ENCODE peak calls at places on chromosomes 3 and 15, in seven cellular contexts. G, F, Y, N, L, B and K are unnamed samples.

GRCh38 chr3:125437631-125438435 is 62.7 kb upstream of the ZNF148 start:
- DNase-seq in G (peak; percentile 44), Y (peak; percentile 31), B (peak; percentile 71), L (peak; percentile 56), N (peak; percentile 63), F (peak; percentile 70), K (peak; percentile 64)

GRCh38 chr15:55403531-55403930 is 4.6 kb downstream of the CCPG1 start:
- DNase-seq in L (no peak), F (no peak), N (no peak), Y (no peak), B (no peak), G (no peak), K (no peak)

GRCh38 chr15:31387483-31388118 is 61.0 kb downstream of the KLF13 start:
- DNase-seq in Y (no peak), L (no peak), N (no peak), G (peak; percentile 89), F (peak; percentile 73), B (peak; percentile 68), K (no peak)

GRCh38 chr3:158097571-158098553 is 8.4 kb downstream of the SHOX2 start:
- DNase-seq in G (peak; percentile 93), B (peak; percentile 50), N (peak; percentile 78), F (peak; percentile 58), Y (no peak), L (peak; percentile 86), K (peak; percentile 98)

GRCh38 chr3:11297126-11297525 is 24.9 kb downstream of the ATG7 start:
- DNase-seq in L (no peak), B (no peak), G (no peak), Y (no peak), F (no peak), N (no peak), K (no peak)

GRCh38 chr3:72492240-72492639 is 356.0 kb downstream of the SHQ1 start:
- DNase-seq in Y (no peak), L (peak; percentile 31), F (peak; percentile 92), N (no peak), G (no peak), B (peak; percentile 76), K (no peak)

GRCh38 chr15:92451225-92451825 is 57.6 kb downstream of the ST8SIA2 start:
- DNase-seq in Y (no peak), N (no peak), L (no peak), G (no peak), B (no peak), F (no peak), K (no peak)

GRCh38 chr15:67120839-67121540 is 55.6 kb downstream of the SMAD3 start:
- DNase-seq in L (peak; percentile 91), B (peak; percentile 96), F (peak; percentile 84), Y (peak; percentile 91), N (peak; percentile 74), G (no peak), K (peak; percentile 81)

GRCh38 chr3:128889139-128889894 is 9.9 kb downstream of the ACAD9 start:
- DNase-seq in Y (no peak), B (no peak), L (no peak), N (no peak), G (no peak), F (no peak), K (no peak)

GRCh38 chr15:89575656-89576416 is 567 bp downstream of the TICRR start:
- DNase-seq in B (peak; percentile 48), Y (no peak), N (no peak), L (no peak), F (no peak), G (peak; percentile 18), K (peak; percentile 60)

GRCh38 chr15:22253676-22254408 is 173.5 kb downstream of the OR4M2 start:
- DNase-seq in B (no peak), Y (no peak), L (no peak), F (no peak), N (no peak), G (no peak), K (no peak)

GRCh38 chr3:30437172-30437571 is 169.2 kb upstream of the TGFBR2 start:
- DNase-seq in G (peak; percentile 6), F (no peak), Y (no peak), B (peak; percentile 45), N (no peak), L (peak; percentile 11), K (peak; percentile 1)

GRCh38 chr3:52004158-52004787 is 8.6 kb upstream of the RPL29 start:
- DNase-seq in B (no peak), L (no peak), Y (no peak), N (no peak), F (no peak), G (peak; percentile 88), K (peak; percentile 90)

GRCh38 chr3:150059729-150060128 is 89.0 kb upstream of the PFN2 start:
- DNase-seq in B (no peak), Y (no peak), L (no peak), N (no peak), G (no peak), F (no peak), K (no peak)

GRCh38 chr3:46710229-46710628 is 7.4 kb downstream of the PRSS50 start:
- DNase-seq in B (peak; percentile 20), L (no peak), N (no peak), G (no peak), F (no peak), Y (no peak), K (no peak)

GRCh38 chr3:20482350-20482749 is 296.3 kb upstream of the SGO1 start:
- DNase-seq in B (no peak), G (no peak), F (no peak), Y (no peak), N (no peak), L (no peak), K (no peak)

GRCh38 chr3:46708401-46709146 is 7.4 kb downstream of the TMIE start:
- DNase-seq in N (no peak), G (no peak), F (peak; percentile 17), Y (no peak), L (peak; percentile 3), B (peak; percentile 34), K (no peak)

GRCh38 chr3:12886106-12886679 is 44.8 kb upstream of the RPL32 start:
- DNase-seq in B (no peak), G (no peak), L (no peak), N (peak; percentile 17), Y (no peak), F (no peak), K (no peak)

GRCh38 chr15:61099030-61099800 is 129.9 kb downstream of the RORA start:
- DNase-seq in F (no peak), Y (no peak), L (no peak), B (no peak), N (no peak), G (no peak), K (no peak)

GRCh38 chr15:51186846-51187340 is 92.2 kb upstream of the TNFAIP8L3 start:
- DNase-seq in Y (no peak), B (no peak), F (no peak), L (no peak), N (no peak), G (no peak), K (no peak)

GRCh38 chr3:114411292-114411691 is 117.5 kb downstream of the TIGIT start:
- DNase-seq in B (no peak), F (no peak), G (no peak), N (no peak), L (no peak), Y (peak; percentile 18), K (no peak)

DNA sequence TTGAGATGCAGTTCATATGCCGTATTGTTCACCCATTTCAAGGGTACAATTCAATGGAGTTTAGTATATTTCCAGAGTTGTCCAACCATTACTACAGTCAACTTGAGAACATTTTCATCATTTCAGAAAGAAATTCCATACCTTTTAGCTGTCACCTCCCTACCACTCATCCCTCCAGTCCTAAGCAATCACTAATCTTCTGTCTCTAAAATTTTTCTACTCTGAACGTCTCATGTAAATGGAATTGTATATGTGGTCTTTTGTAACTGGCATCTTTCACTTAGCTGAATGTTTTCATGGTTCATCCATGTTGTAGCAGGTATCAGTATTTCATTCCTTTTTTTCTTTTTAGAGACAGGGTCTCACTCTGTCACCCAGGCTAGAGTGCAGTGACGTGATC is 51.1 kb downstream of the CMTM7 start:
- DNase-seq in B (no peak), F (no peak), L (no peak), G (no peak), Y (no peak), N (no peak), K (no peak)
- H3K4me3 ChIP-seq in B (no peak overlapping the region), F (no peak overlapping the region), L (no peak overlapping the region), G (no peak overlapping the region), Y (no peak overlapping the region), N (no peak overlapping the region), K (no peak overlapping the region)

DNA sequence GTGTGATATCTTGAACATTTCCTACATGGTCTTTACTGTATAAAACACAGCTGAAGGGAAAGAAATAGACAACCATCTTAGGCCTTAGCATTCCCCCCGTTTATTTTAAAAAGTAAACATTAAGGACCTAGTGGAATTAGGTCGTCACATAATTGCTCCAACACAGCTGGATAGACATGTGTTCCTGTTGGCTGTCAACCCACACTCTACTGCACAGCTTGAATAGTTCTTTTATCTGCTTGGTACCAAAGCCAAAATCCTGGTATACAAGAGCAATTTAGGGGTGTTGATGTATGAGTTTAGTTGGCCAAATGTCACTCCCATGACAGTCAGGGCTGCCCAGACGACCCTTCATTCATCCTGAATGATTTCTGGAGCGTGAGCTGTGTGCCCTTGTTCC is 179.6 kb downstream of the ITPR1 start:
- DNase-seq in Y (no peak), G (no peak), F (no peak), L (no peak), B (no peak), N (no peak), K (no peak)
- H3K36me3 ChIP-seq in Y (no peaks in the 10 kb centered on the region), G (peaks cover 17% of the 10 kb centered on the region), F (no peaks in the 10 kb centered on the region), L (no peaks in the 10 kb centered on the region), B (peaks cover 13% of the 10 kb centered on the region), N (peaks cover 75% of the 10 kb centered on the region), K (no peaks in the 10 kb centered on the region)

DNA sequence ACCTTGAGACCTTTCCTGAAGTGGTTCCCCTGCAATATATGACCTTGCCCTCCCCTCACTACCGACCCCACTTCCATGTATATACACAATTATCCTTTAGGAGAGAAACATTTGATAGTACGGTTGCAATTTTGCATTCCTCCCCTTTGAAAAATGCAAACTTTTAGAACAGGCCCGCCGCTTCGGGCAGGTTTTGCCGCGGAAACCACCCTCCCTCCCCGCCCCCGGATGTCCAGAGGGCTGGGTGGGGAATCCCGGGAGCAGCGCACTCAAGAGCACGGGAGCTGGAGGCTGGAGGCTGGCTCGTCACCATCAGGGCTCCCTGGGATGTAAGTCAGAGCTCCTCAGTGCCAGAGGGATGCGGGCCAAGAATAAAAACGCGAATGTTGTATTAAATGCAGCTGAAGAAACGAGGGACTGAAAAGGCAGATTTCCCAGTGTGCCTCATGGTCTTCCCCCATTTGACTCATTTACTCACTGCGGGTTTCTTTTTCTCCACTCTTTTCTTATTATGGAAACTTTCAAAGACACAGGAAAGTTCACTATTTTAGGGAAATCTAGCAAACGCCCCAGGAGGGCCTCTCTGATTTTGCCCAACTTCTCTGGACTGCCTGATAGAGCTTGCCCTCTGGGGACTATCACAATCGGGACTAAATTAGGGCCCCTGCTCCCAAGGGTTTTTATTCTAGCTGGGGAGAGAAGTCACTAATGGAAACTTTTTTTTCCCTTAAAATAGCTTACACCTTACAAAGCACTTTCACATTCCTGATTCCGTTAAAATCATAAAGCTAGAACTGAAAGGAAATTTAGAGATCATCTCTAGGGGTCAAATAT is 2.9 kb upstream of the USP3 start:
- DNase-seq in B (peak; percentile 93), L (peak; percentile 83), Y (peak; percentile 89), N (no peak), F (peak; percentile 77), G (peak; percentile 37), K (peak; percentile 74)
- H3K4me3 ChIP-seq in B (peak overlapping the region; percentile 41), L (peak overlapping the region; percentile 11), Y (peak overlapping the region; percentile 19), N (peak overlapping the region; percentile 36), F (peak overlapping the region; percentile 8), G (no peak overlapping the region), K (no peak overlapping the region)

GRCh38 chr3:33826206-33826605 is 27.8 kb downstream of the PDCD6IP start:
- DNase-seq in B (no peak), F (no peak), N (no peak), Y (no peak), G (no peak), L (no peak), K (no peak)
- H3K36me3 ChIP-seq in B (peaks cover 3% of the 10 kb centered on the region), F (no peaks in the 10 kb centered on the region), N (peaks cover 34% of the 10 kb centered on the region), Y (no peaks in the 10 kb centered on the region), G (peaks cover 21% of the 10 kb centered on the region), L (peaks cover 37% of the 10 kb centered on the region), K (no peaks in the 10 kb centered on the region)

GRCh38 chr3:53715815-53716483 is 130.3 kb downstream of the CHDH start:
- DNase-seq in F (peak; percentile 16), Y (no peak), G (no peak), B (no peak), N (no peak), L (no peak), K (no peak)
- H3K4me3 ChIP-seq in F (no peak overlapping the region), Y (no peak overlapping the region), G (no peak overlapping the region), B (no peak overlapping the region), N (no peak overlapping the region), L (no peak overlapping the region), K (no peak overlapping the region)